ENCODE peak calls at places on chromosomes 11 and 22, in four cellular contexts. One of them, this sample, is unnamed.

GRCh38 chr11:28491431-28491830 is 383.2 kb downstream of the METTL15 start:
- DNase-seq in CD8-positive, alpha-beta T cell: no peak
- DNase-seq in HFF-Myc: no peak
- DNase-seq in GM06990: no peak
- DNase-seq in this sample: no peak

GRCh38 chr11:110518809-110519514 is 89.2 kb downstream of the FDX1 start:
- DNase-seq in CD8-positive, alpha-beta T cell: no peak
- DNase-seq in HFF-Myc: no peak
- DNase-seq in GM06990: no peak
- DNase-seq in this sample: no peak

GRCh38 chr22:42905702-42906183 is 48.7 kb upstream of the ARFGAP3 start:
- DNase-seq in CD8-positive, alpha-beta T cell: no peak
- DNase-seq in HFF-Myc: no peak
- DNase-seq in GM06990: no peak
- DNase-seq in this sample: no peak

GRCh38 chr11:69067200-69067599 is 18.5 kb downstream of the TPCN2 start:
- DNase-seq in CD8-positive, alpha-beta T cell: no peak
- DNase-seq in HFF-Myc: no peak
- DNase-seq in GM06990: no peak
- DNase-seq in this sample: no peak

GRCh38 chr11:85806016-85806415 is 4.9 kb downstream of the SYTL2 start:
- DNase-seq in CD8-positive, alpha-beta T cell: no peak
- DNase-seq in HFF-Myc: no peak
- DNase-seq in GM06990: no peak
- DNase-seq in this sample: no peak

GRCh38 chr11:63880031-63880841 is 36.7 kb downstream of the RCOR2 start:
- DNase-seq in CD8-positive, alpha-beta T cell: no peak
- DNase-seq in HFF-Myc: no peak
- DNase-seq in GM06990: no peak
- DNase-seq in this sample: no peak

GRCh38 chr11:16226245-16226644 is 130.1 kb downstream of the SOX6 start:
- DNase-seq in CD8-positive, alpha-beta T cell: no peak
- DNase-seq in HFF-Myc: peak
- DNase-seq in GM06990: no peak
- DNase-seq in this sample: no peak

GRCh38 chr11:2186669-2187266 is 15.2 kb upstream of the TH start:
- DNase-seq in CD8-positive, alpha-beta T cell: peak
- DNase-seq in HFF-Myc: no peak
- DNase-seq in GM06990: no peak
- DNase-seq in this sample: peak

GRCh38 chr11:61959678-61960077 is 7.8 kb downstream of the FTH1 start:
- DNase-seq in CD8-positive, alpha-beta T cell: no peak
- DNase-seq in HFF-Myc: no peak
- DNase-seq in GM06990: no peak
- DNase-seq in this sample: no peak

GRCh38 chr22:17665884-17666283 is 27.3 kb downstream of the BCL2L13 start:
- DNase-seq in CD8-positive, alpha-beta T cell: no peak
- DNase-seq in HFF-Myc: no peak
- DNase-seq in GM06990: no peak
- DNase-seq in this sample: no peak

GRCh38 chr11:124302291-124302690 is 11.5 kb downstream of the OR8D1 start:
- DNase-seq in CD8-positive, alpha-beta T cell: no peak
- DNase-seq in HFF-Myc: no peak
- DNase-seq in GM06990: no peak
- DNase-seq in this sample: no peak

GRCh38 chr22:49815641-49816071 is 12.0 kb downstream of the BRD1 start:
- DNase-seq in CD8-positive, alpha-beta T cell: no peak
- DNase-seq in HFF-Myc: no peak
- DNase-seq in GM06990: no peak
- DNase-seq in this sample: no peak

GRCh38 chr11:69200331-69201047 is 44.8 kb downstream of the SMIM38 start:
- DNase-seq in CD8-positive, alpha-beta T cell: no peak
- DNase-seq in HFF-Myc: no peak
- DNase-seq in GM06990: no peak
- DNase-seq in this sample: peak

GRCh38 chr11:68610452-68611116 is 73.8 kb upstream of the GAL start:
- DNase-seq in CD8-positive, alpha-beta T cell: no peak
- DNase-seq in HFF-Myc: no peak
- DNase-seq in GM06990: no peak
- DNase-seq in this sample: no peak

GRCh38 chr22:47366026-47366767 is 603.7 kb downstream of the TBC1D22A start:
- DNase-seq in CD8-positive, alpha-beta T cell: peak
- DNase-seq in HFF-Myc: no peak
- DNase-seq in GM06990: no peak
- DNase-seq in this sample: no peak

GRCh38 chr11:69918938-69919650 is 99.9 kb upstream of the FGF3 start:
- DNase-seq in CD8-positive, alpha-beta T cell: peak
- DNase-seq in HFF-Myc: no peak
- DNase-seq in GM06990: peak
- DNase-seq in this sample: peak

GRCh38 chr11:95279921-95280861 is 49.2 kb upstream of the SESN3 start:
- DNase-seq in CD8-positive, alpha-beta T cell: no peak
- DNase-seq in HFF-Myc: no peak
- DNase-seq in GM06990: peak
- DNase-seq in this sample: peak

GRCh38 chr11:35104655-35105054 is 34.3 kb upstream of the CD44 start:
- DNase-seq in CD8-positive, alpha-beta T cell: no peak
- DNase-seq in HFF-Myc: no peak
- DNase-seq in GM06990: no peak
- DNase-seq in this sample: no peak

GRCh38 chr22:41513391-41513790 is 30.9 kb downstream of the POLR3H start:
- DNase-seq in CD8-positive, alpha-beta T cell: no peak
- DNase-seq in HFF-Myc: no peak
- DNase-seq in GM06990: no peak
- DNase-seq in this sample: no peak

DNA sequence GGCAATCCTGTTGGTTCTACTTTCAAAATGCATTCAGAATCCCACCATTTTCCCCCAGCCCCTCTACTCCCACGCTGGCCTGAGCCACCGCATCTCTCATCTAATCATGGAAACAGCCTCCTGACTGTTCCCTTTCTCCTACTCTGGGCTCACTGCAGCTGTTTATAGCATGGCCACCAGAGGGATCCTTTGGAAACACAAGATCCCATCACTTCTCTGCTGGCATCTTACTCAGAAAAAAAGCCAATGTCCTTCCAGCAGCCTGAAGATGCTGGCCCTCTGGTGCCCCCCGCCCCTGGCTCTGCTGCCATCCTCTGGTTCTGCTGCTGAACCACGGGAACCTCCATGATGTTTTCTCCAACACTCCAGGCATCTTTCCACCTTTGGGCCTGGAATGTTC is 11.1 kb downstream of the MS4A8 start:
- DNase-seq in CD8-positive, alpha-beta T cell: no peak
- DNase-seq in HFF-Myc: no peak
- DNase-seq in GM06990: no peak
- DNase-seq in this sample: no peak
- TF ChIP-seq CTCF in CD8-positive, alpha-beta T cell: no peak
- TF ChIP-seq CTCF in HFF-Myc: no peak
- TF ChIP-seq CTCF in GM06990: peak
- TF ChIP-seq CTCF in this sample: no peak

DNA sequence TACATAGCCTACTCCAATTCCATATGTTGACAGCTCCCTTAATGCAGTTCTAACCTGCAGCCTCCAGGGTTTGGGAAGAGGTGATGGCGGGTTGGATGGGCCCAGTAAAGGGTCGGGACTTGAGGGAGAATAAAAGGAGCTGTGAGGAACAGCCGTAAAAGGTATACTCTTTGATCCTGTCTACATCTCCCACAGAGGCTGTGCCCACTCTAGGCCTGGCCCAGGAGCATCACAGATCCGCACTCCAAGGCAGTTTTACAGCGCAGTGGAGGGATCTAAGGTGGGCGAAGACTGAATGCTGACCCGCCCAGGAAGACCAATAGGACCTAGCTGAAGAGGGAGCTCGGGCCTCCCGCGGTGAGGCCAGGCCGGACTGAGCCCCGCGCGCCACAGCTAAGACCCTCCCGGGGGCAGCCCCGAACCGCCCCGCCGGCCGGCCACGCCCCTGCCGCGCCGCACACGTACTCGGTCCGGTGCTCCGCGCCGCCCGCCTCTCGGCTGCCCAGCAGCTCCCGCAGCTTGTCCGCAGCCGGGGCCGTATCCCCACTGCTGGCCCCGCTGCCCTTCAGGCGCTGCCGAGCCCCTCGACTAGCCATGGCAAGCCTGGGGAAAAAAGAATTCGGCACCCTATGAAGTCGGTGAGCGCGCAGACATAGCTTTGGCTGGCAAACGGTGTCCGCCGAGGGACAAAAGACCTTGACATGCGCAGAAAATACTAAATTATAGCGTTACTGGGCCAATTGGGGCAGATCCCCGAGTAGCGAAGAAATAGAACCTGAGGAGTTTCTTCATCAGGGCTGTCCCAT is at the start of gene ALG9:
- DNase-seq in CD8-positive, alpha-beta T cell: peak
- DNase-seq in HFF-Myc: peak
- DNase-seq in GM06990: peak
- DNase-seq in this sample: peak
- TF ChIP-seq CTCF in CD8-positive, alpha-beta T cell: peak
- TF ChIP-seq CTCF in HFF-Myc: peak
- TF ChIP-seq CTCF in GM06990: no peak
- TF ChIP-seq CTCF in this sample: no peak

GRCh38 chr11:126598344-126599092 is 243.0 kb downstream of the ST3GAL4 start:
- DNase-seq in CD8-positive, alpha-beta T cell: no peak
- DNase-seq in HFF-Myc: no peak
- DNase-seq in GM06990: no peak
- DNase-seq in this sample: no peak
- TF ChIP-seq CTCF in CD8-positive, alpha-beta T cell: no peak
- TF ChIP-seq CTCF in HFF-Myc: no peak
- TF ChIP-seq CTCF in GM06990: no peak
- TF ChIP-seq CTCF in this sample: no peak

GRCh38 chr11:76513654-76514034 is 68.8 kb downstream of the EMSY start:
- DNase-seq in CD8-positive, alpha-beta T cell: no peak
- DNase-seq in HFF-Myc: no peak
- DNase-seq in GM06990: no peak
- DNase-seq in this sample: no peak

GRCh38 chr11:76515494-76515893 is 70.7 kb downstream of the EMSY start:
- DNase-seq in CD8-positive, alpha-beta T cell: no peak
- DNase-seq in HFF-Myc: no peak
- DNase-seq in GM06990: no peak
- DNase-seq in this sample: no peak

GRCh38 chr11:76510060-76511047 is 65.5 kb downstream of the EMSY start:
- DNase-seq in CD8-positive, alpha-beta T cell: no peak
- DNase-seq in HFF-Myc: no peak
- DNase-seq in GM06990: no peak
- DNase-seq in this sample: no peak

GRCh38 chr11:76512851-76513653 is 68.2 kb downstream of the EMSY start:
- DNase-seq in CD8-positive, alpha-beta T cell: no peak
- DNase-seq in HFF-Myc: peak
- DNase-seq in GM06990: no peak
- DNase-seq in this sample: no peak
- TF ChIP-seq CTCF in CD8-positive, alpha-beta T cell: peak
- TF ChIP-seq CTCF in HFF-Myc: peak
- TF ChIP-seq CTCF in GM06990: peak
- TF ChIP-seq CTCF in this sample: no peak